ENCODE peak calls at places on chromosomes 7 and 10, in ten cellular contexts. C, G, O, J, H, Y, U, M, N and F are unnamed samples.

GRCh38 chr10:4780782-4781181 is 45.2 kb upstream of the AKR1E2 start:
- DNase-seq in C (no peak), H (peak), U (peak), O (no peak), Y (no peak), G (no peak), J (no peak), M (no peak), N (no peak), F (peak)

GRCh38 chr7:138460649-138461607 is 869 bp downstream of the TRIM24 start:
- DNase-seq in H (peak), J (peak), M (peak), C (peak), G (peak), U (peak), Y (no peak), O (no peak), N (peak), F (peak)

GRCh38 chr7:111232249-111233084 is 141.5 kb downstream of the LRRN3 start:
- DNase-seq in H (peak), J (no peak), O (no peak), U (peak), G (no peak), Y (peak), C (no peak), M (no peak), N (no peak), F (peak)

GRCh38 chr10:12946372-12946771 is 55.1 kb downstream of the CCDC3 start:
- DNase-seq in Y (no peak), J (no peak), O (no peak), G (no peak), U (no peak), N (no peak), H (no peak), M (no peak), C (no peak), F (no peak)

GRCh38 chr10:111347386-111348005 is 270.7 kb downstream of the ADRA2A start:
- DNase-seq in N (no peak), J (no peak), H (no peak), M (no peak), O (no peak), Y (no peak), U (no peak), C (no peak), G (no peak), F (no peak)

GRCh38 chr10:129645487-129645886 is 178.4 kb downstream of the MGMT start:
- DNase-seq in Y (no peak), H (no peak), C (no peak), N (no peak), J (no peak), G (no peak), M (no peak), O (no peak), U (no peak), F (no peak)

GRCh38 chr7:110604885-110605284 is 486.0 kb upstream of the LRRN3 start:
- DNase-seq in U (no peak), M (no peak), N (no peak), C (no peak), O (no peak), Y (no peak), G (no peak), H (no peak), J (no peak), F (no peak)

GRCh38 chr10:13158401-13158800 is 3.0 kb upstream of the MCM10 start:
- DNase-seq in M (peak), C (no peak), G (no peak), Y (no peak), H (no peak), U (no peak), O (no peak), J (peak), N (no peak), F (no peak)

GRCh38 chr7:47255441-47255840 is 326.5 kb downstream of the TNS3 start:
- DNase-seq in O (no peak), J (no peak), U (peak), Y (no peak), C (no peak), N (no peak), M (no peak), G (no peak), H (no peak), F (peak)

GRCh38 chr7:34756025-34756437 is 98.0 kb downstream of the NPSR1 start:
- DNase-seq in U (no peak), N (no peak), O (no peak), H (peak), C (no peak), M (peak), G (no peak), J (no peak), Y (no peak), F (no peak)

GRCh38 chr10:108567899-108568752 is 1355.2 kb downstream of the XPNPEP1 start:
- DNase-seq in C (no peak), N (no peak), O (no peak), Y (no peak), M (no peak), U (no peak), H (no peak), G (no peak), J (no peak), F (peak)

GRCh38 chr7:157402388-157402703 is 65.5 kb downstream of the DNAJB6 start:
- DNase-seq in Y (no peak), H (no peak), O (no peak), M (no peak), C (no peak), J (no peak), U (no peak), G (no peak), N (no peak), F (no peak)

GRCh38 chr10:73044378-73045285 is 52.0 kb downstream of the P4HA1 start:
- DNase-seq in U (peak), C (no peak), G (no peak), M (no peak), J (no peak), O (peak), H (peak), N (no peak), Y (peak), F (peak)

GRCh38 chr7:73973091-73973490 is 54.9 kb upstream of the ELN start:
- DNase-seq in N (no peak), U (no peak), Y (no peak), J (no peak), C (no peak), M (no peak), O (no peak), G (no peak), H (no peak), F (no peak)

GRCh38 chr7:101216860-101217387 is 457 bp downstream of the PLOD3 start:
- DNase-seq in U (peak), C (no peak), J (no peak), G (peak), N (no peak), M (peak), O (no peak), H (no peak), Y (no peak), F (peak)

GRCh38 chr10:123640016-123640535 is 26.1 kb upstream of the GPR26 start:
- DNase-seq in N (no peak), J (no peak), C (no peak), H (no peak), G (no peak), U (no peak), Y (no peak), O (no peak), M (no peak), F (peak)

GRCh38 chr10:79286318-79286951 is 60.8 kb upstream of the PPIF start:
- DNase-seq in H (peak), M (no peak), O (no peak), C (peak), J (peak), Y (no peak), U (peak), G (peak), N (no peak), F (no peak)

GRCh38 chr10:61283066-61283465 is 170.1 kb downstream of the TMEM26 start:
- DNase-seq in M (no peak), Y (no peak), O (no peak), J (no peak), H (no peak), C (no peak), N (no peak), G (no peak), U (peak), F (no peak)

GRCh38 chr10:73379064-73379748 is 20.5 kb upstream of the CFAP70 start:
- DNase-seq in U (no peak), N (no peak), O (no peak), Y (no peak), G (no peak), C (no peak), H (no peak), M (no peak), J (no peak), F (no peak)

GRCh38 chr10:97335188-97335619 is 675 bp upstream of the FRAT2 start:
- DNase-seq in Y (no peak), M (no peak), C (no peak), O (no peak), N (no peak), J (no peak), U (no peak), H (no peak), G (no peak), F (no peak)

GRCh38 chr10:81870472-81870871 is 4.5 kb upstream of the NRG3 start:
- DNase-seq in G (no peak), M (no peak), C (no peak), H (no peak), O (no peak), J (no peak), N (no peak), Y (no peak), U (no peak), F (no peak)

GRCh38 chr10:132931258-132931657 is 11.1 kb downstream of the CFAP46 start:
- DNase-seq in J (no peak), Y (no peak), H (no peak), C (peak), N (no peak), O (no peak), U (no peak), G (no peak), M (no peak), F (no peak)

GRCh38 chr10:97150191-97150590 is 35.6 kb downstream of the SLIT1 start:
- DNase-seq in H (no peak), Y (no peak), N (no peak), J (no peak), G (no peak), C (no peak), M (peak), O (no peak), U (no peak), F (no peak)

GRCh38 chr10:21336476-21337170 is 188.9 kb downstream of the SKIDA1 start:
- DNase-seq in C (no peak), G (no peak), Y (peak), H (peak), O (peak), U (peak), J (no peak), N (peak), M (no peak), F (peak)

GRCh38 chr7:49773939-49774458 is 561 bp downstream of the VWC2 start:
- DNase-seq in O (no peak), Y (no peak), J (no peak), C (peak), G (no peak), M (peak), N (no peak), U (no peak), H (no peak), F (no peak)

GRCh38 chr10:62817763-62818425 is 1.7 kb upstream of the EGR2 start:
- DNase-seq in N (peak), G (peak), C (peak), M (peak), O (no peak), Y (no peak), J (peak), H (peak), U (peak), F (peak)

GRCh38 chr7:74449809-74450397 is 3.8 kb upstream of the GTF2IRD1 start:
- DNase-seq in N (peak), O (no peak), C (no peak), U (peak), J (peak), Y (no peak), M (peak), H (peak), G (peak), F (peak)

GRCh38 chr7:25959168-25959734 is 192.7 kb upstream of the NFE2L3 start:
- DNase-seq in O (no peak), Y (no peak), N (no peak), G (peak), M (no peak), U (no peak), C (no peak), H (no peak), J (no peak), F (no peak)

GRCh38 chr10:124703778-124704427 is 40.3 kb downstream of the FAM53B start:
- DNase-seq in C (peak), N (no peak), U (no peak), G (no peak), H (no peak), O (no peak), J (no peak), Y (no peak), M (no peak), F (no peak)

GRCh38 chr10:31319602-31320178 is 674 bp downstream of the ZEB1 start:
- DNase-seq in G (no peak), Y (no peak), N (no peak), J (peak), C (peak), M (no peak), U (no peak), H (no peak), O (no peak), F (no peak)

GRCh38 chr7:3300221-3300650 is 816 bp upstream of the SDK1 start:
- DNase-seq in G (no peak), Y (no peak), C (no peak), M (peak), O (no peak), U (no peak), N (peak), J (no peak), H (no peak), F (peak)

GRCh38 chr7:82729172-82730030 is 285.8 kb upstream of the CACNA2D1 start:
- DNase-seq in G (peak), M (no peak), O (no peak), H (peak), Y (no peak), J (no peak), U (peak), C (no peak), N (peak), F (peak)

GRCh38 chr7:37259381-37259821 is 189.3 kb downstream of the ELMO1 start:
- DNase-seq in N (no peak), H (no peak), J (no peak), Y (no peak), U (no peak), C (no peak), O (no peak), G (peak), M (no peak), F (no peak)

GRCh38 chr10:17464545-17464944 is 10.2 kb upstream of the ST8SIA6 start:
- DNase-seq in J (no peak), G (no peak), Y (no peak), O (no peak), H (no peak), C (no peak), M (no peak), U (no peak), N (no peak), F (no peak)

GRCh38 chr7:75691793-75692543 is 46.8 kb downstream of the HIP1 start:
- DNase-seq in G (no peak), Y (no peak), H (no peak), M (no peak), J (no peak), U (no peak), N (no peak), C (no peak), O (no peak), F (no peak)